ENCODE peak calls at places on chromosomes 2 and 18, in four cellular contexts. One of them, this sample, is unnamed.
A peak's percentile ranks its signal among the peaks of the same experiment; 100 is the strongest.

GRCh38 chr2:157427922-157428303 is 16.0 kb downstream of the CYTIP start:
- DNase-seq in IMR-90: no peak
- DNase-seq in cardiac fibroblast: no peak
- DNase-seq in epithelial cell of esophagus: no peak
- DNase-seq in this sample: no peak

GRCh38 chr2:97734061-97734912 is 20.9 kb downstream of the ZAP70 start:
- DNase-seq in epithelial cell of esophagus: no peak
- DNase-seq in cardiac fibroblast: no peak
- DNase-seq in IMR-90: no peak
- DNase-seq in this sample: no peak

GRCh38 chr2:44528595-44528994 is 166.8 kb downstream of the CAMKMT start:
- DNase-seq in cardiac fibroblast: peak; percentile 94
- DNase-seq in epithelial cell of esophagus: peak; percentile 65
- DNase-seq in IMR-90: peak; percentile 81
- DNase-seq in this sample: peak; percentile 55

GRCh38 chr2:10326707-10327594 is 24.2 kb downstream of the HPCAL1 start:
- DNase-seq in cardiac fibroblast: no peak
- DNase-seq in epithelial cell of esophagus: no peak
- DNase-seq in IMR-90: no peak
- DNase-seq in this sample: no peak

GRCh38 chr2:26588576-26588975 is 52.6 kb downstream of the CIB4 start:
- DNase-seq in cardiac fibroblast: no peak
- DNase-seq in IMR-90: no peak
- DNase-seq in epithelial cell of esophagus: no peak
- DNase-seq in this sample: no peak

GRCh38 chr2:168432565-168433186 is 23.4 kb upstream of the CERS6 start:
- DNase-seq in cardiac fibroblast: no peak
- DNase-seq in epithelial cell of esophagus: no peak
- DNase-seq in IMR-90: no peak
- DNase-seq in this sample: no peak

GRCh38 chr18:457120-457519 is 43.4 kb downstream of the COLEC12 start:
- DNase-seq in epithelial cell of esophagus: no peak
- DNase-seq in IMR-90: peak; percentile 70
- DNase-seq in cardiac fibroblast: peak; percentile 94
- DNase-seq in this sample: peak; percentile 89

GRCh38 chr2:180291552-180292421 is 284.7 kb upstream of the CWC22 start:
- DNase-seq in IMR-90: peak; percentile 77
- DNase-seq in epithelial cell of esophagus: peak; percentile 82
- DNase-seq in cardiac fibroblast: peak; percentile 63
- DNase-seq in this sample: no peak

GRCh38 chr2:42329779-42330178 is 31.2 kb downstream of the COX7A2L start:
- DNase-seq in IMR-90: no peak
- DNase-seq in cardiac fibroblast: no peak
- DNase-seq in epithelial cell of esophagus: no peak
- DNase-seq in this sample: no peak

GRCh38 chr2:194870974-194871535 is 786.0 kb upstream of the SLC39A10 start:
- DNase-seq in cardiac fibroblast: no peak
- DNase-seq in IMR-90: no peak
- DNase-seq in epithelial cell of esophagus: no peak
- DNase-seq in this sample: no peak

GRCh38 chr2:143949121-143949848 is 570.6 kb downstream of the ZEB2 start:
- DNase-seq in cardiac fibroblast: peak; percentile 36
- DNase-seq in IMR-90: peak; percentile 44
- DNase-seq in epithelial cell of esophagus: no peak
- DNase-seq in this sample: peak; percentile 18

GRCh38 chr2:135745545-135745944 is 3.9 kb downstream of the UBXN4 start:
- DNase-seq in epithelial cell of esophagus: peak; percentile 43
- DNase-seq in IMR-90: peak; percentile 90
- DNase-seq in cardiac fibroblast: peak; percentile 77
- DNase-seq in this sample: peak; percentile 57

GRCh38 chr2:54879037-54879436 is 155.6 kb downstream of the EML6 start:
- DNase-seq in epithelial cell of esophagus: no peak
- DNase-seq in IMR-90: no peak
- DNase-seq in cardiac fibroblast: no peak
- DNase-seq in this sample: no peak

GRCh38 chr2:182522930-182523541 is 96.2 kb upstream of the PDE1A start:
- DNase-seq in cardiac fibroblast: peak; percentile 9
- DNase-seq in IMR-90: no peak
- DNase-seq in epithelial cell of esophagus: no peak
- DNase-seq in this sample: no peak

GRCh38 chr18:75364512-75364911 is 63.0 kb downstream of the SMIM21 start:
- DNase-seq in epithelial cell of esophagus: no peak
- DNase-seq in IMR-90: peak; percentile 4
- DNase-seq in cardiac fibroblast: no peak
- DNase-seq in this sample: no peak

GRCh38 chr2:240232961-240233890 is 92.8 kb upstream of the OTOS start:
- DNase-seq in cardiac fibroblast: peak; percentile 81
- DNase-seq in IMR-90: peak; percentile 71
- DNase-seq in epithelial cell of esophagus: peak; percentile 95
- DNase-seq in this sample: peak; percentile 84

GRCh38 chr2:55196526-55196925 is 35.6 kb downstream of the CLHC1 start:
- DNase-seq in cardiac fibroblast: no peak
- DNase-seq in epithelial cell of esophagus: no peak
- DNase-seq in IMR-90: no peak
- DNase-seq in this sample: no peak

GRCh38 chr18:70559446-70559845 is 270.6 kb downstream of the SOCS6 start:
- DNase-seq in cardiac fibroblast: no peak
- DNase-seq in IMR-90: no peak
- DNase-seq in epithelial cell of esophagus: no peak
- DNase-seq in this sample: no peak

GRCh38 chr2:79393107-79393506 is 119.7 kb upstream of the CTNNA2 start:
- DNase-seq in epithelial cell of esophagus: no peak
- DNase-seq in IMR-90: no peak
- DNase-seq in cardiac fibroblast: no peak
- DNase-seq in this sample: no peak

GRCh38 chr2:9763356-9764152 is 79.7 kb upstream of the TAF1B start:
- DNase-seq in IMR-90: peak; percentile 42
- DNase-seq in cardiac fibroblast: peak; percentile 37
- DNase-seq in epithelial cell of esophagus: peak; percentile 56
- DNase-seq in this sample: no peak

GRCh38 chr2:102106133-102106556 is 36.4 kb upstream of the IL1R1 start:
- DNase-seq in IMR-90: peak; percentile 93
- DNase-seq in epithelial cell of esophagus: peak; percentile 66
- DNase-seq in cardiac fibroblast: peak; percentile 88
- DNase-seq in this sample: peak; percentile 64

GRCh38 chr2:121502246-121502645 is 28.4 kb upstream of the RNU4ATAC start:
- DNase-seq in IMR-90: peak; percentile 73
- DNase-seq in epithelial cell of esophagus: peak; percentile 89
- DNase-seq in cardiac fibroblast: peak; percentile 96
- DNase-seq in this sample: peak; percentile 61

GRCh38 chr2:171344182-171344581 is 89.6 kb downstream of the METTL8 start:
- DNase-seq in cardiac fibroblast: no peak
- DNase-seq in IMR-90: no peak
- DNase-seq in epithelial cell of esophagus: no peak
- DNase-seq in this sample: no peak

GRCh38 chr18:12689256-12689655 is 13.3 kb downstream of the CEP76 start:
- DNase-seq in cardiac fibroblast: no peak
- DNase-seq in epithelial cell of esophagus: no peak
- DNase-seq in IMR-90: no peak
- DNase-seq in this sample: no peak

GRCh38 chr18:12691021-12691420 is 11.5 kb downstream of the CEP76 start:
- DNase-seq in IMR-90: no peak
- DNase-seq in cardiac fibroblast: no peak
- DNase-seq in epithelial cell of esophagus: no peak
- DNase-seq in this sample: no peak

DNA sequence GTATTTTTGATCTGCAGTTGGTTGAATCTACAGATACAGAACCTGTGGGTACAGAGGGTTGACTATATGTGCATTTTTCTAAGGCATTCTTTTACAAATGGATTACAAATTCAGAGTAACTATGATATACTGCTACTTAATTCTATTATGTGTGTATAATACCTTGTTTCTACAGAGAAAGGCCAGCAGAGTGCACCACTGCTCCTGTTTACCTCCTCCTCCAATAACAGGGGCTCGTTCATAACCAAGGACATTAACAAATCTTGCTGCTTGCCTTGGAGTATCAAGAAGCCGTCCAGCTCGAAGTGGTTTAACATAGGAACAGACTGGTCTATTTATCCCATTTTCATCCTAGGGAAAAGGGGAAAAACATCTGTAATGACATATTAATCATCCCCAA is 16.4 kb downstream of the CEP76 start:
- DNase-seq in IMR-90: peak; percentile 30
- DNase-seq in epithelial cell of esophagus: peak; percentile 58
- DNase-seq in cardiac fibroblast: peak; percentile 40
- DNase-seq in this sample: peak; percentile 38
- TF ChIP-seq CTCF in IMR-90: peak; percentile 18
- TF ChIP-seq CTCF in epithelial cell of esophagus: peak; percentile 35
- TF ChIP-seq CTCF in cardiac fibroblast: no peak
- TF ChIP-seq CTCF in this sample: peak; percentile 24

GRCh38 chr2:222269132-222269531 is 29.7 kb downstream of the PAX3 start:
- DNase-seq in epithelial cell of esophagus: no peak
- DNase-seq in cardiac fibroblast: no peak
- DNase-seq in IMR-90: no peak
- DNase-seq in this sample: no peak

GRCh38 chr2:222270436-222270835 is 28.4 kb downstream of the PAX3 start:
- DNase-seq in IMR-90: no peak
- DNase-seq in cardiac fibroblast: no peak
- DNase-seq in epithelial cell of esophagus: no peak
- DNase-seq in this sample: no peak

GRCh38 chr2:222264791-222265320 is 33.9 kb downstream of the PAX3 start:
- DNase-seq in epithelial cell of esophagus: peak; percentile 1
- DNase-seq in cardiac fibroblast: no peak
- DNase-seq in IMR-90: no peak
- DNase-seq in this sample: no peak

GRCh38 chr2:222271854-222272253 is 26.9 kb downstream of the PAX3 start:
- DNase-seq in cardiac fibroblast: no peak
- DNase-seq in epithelial cell of esophagus: no peak
- DNase-seq in IMR-90: no peak
- DNase-seq in this sample: no peak

DNA sequence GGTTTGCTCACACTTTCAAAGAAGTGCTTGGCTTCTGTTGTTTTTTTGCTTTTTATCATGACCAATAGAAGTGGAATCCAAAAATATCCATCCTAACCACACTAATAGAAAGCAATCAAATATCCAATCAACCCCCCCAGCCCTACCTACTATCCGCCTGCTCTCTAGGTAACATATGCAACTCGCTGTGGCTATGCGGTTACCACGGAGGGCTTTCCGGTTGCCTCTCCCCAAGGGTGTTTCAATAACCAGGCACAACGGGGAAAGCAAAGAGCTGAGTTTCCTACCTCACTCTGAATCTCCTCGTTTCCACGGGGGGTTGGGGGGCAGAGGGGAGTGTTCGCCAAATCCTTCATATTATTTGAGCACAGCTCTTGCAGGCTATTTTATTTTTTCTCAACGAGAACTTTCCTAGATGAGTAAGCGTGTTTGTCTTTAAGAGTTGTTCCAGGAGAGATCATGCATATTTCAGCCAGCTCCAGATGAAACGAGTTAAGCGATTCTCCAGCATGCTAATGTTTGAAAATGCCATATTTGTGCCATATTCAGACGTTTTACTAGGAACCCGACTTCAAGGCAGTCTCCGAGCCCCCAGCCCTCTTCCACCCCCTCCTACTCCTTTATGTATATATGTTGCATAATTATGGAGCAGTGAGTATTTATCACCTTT is 30.4 kb downstream of the PAX3 start:
- DNase-seq in IMR-90: no peak
- DNase-seq in cardiac fibroblast: no peak
- DNase-seq in epithelial cell of esophagus: no peak
- DNase-seq in this sample: no peak
- H3K4me3 ChIP-seq in IMR-90: no peak overlapping the region
- H3K4me3 ChIP-seq in cardiac fibroblast: no peak overlapping the region
- H3K4me3 ChIP-seq in epithelial cell of esophagus: no peak overlapping the region
- H3K4me3 ChIP-seq in this sample: no peak overlapping the region

GRCh38 chr2:238847841-238848565 is at the start of gene TWIST2:
- DNase-seq in epithelial cell of esophagus: peak; percentile 81
- DNase-seq in IMR-90: peak; percentile 91
- DNase-seq in cardiac fibroblast: peak; percentile 94
- DNase-seq in this sample: peak; percentile 96
- TF ChIP-seq CTCF in epithelial cell of esophagus: no peak
- TF ChIP-seq CTCF in IMR-90: no peak
- TF ChIP-seq CTCF in cardiac fibroblast: peak; percentile 29
- TF ChIP-seq CTCF in this sample: no peak

GRCh38 chr2:68770271-68771111 is 35.9 kb downstream of the ARHGAP25 start:
- DNase-seq in IMR-90: no peak
- DNase-seq in cardiac fibroblast: no peak
- DNase-seq in epithelial cell of esophagus: no peak
- DNase-seq in this sample: no peak

GRCh38 chr2:68768951-68769350 is 34.3 kb downstream of the ARHGAP25 start:
- DNase-seq in IMR-90: no peak
- DNase-seq in cardiac fibroblast: no peak
- DNase-seq in epithelial cell of esophagus: no peak
- DNase-seq in this sample: no peak

GRCh38 chr2:68768461-68768860 is 33.9 kb downstream of the ARHGAP25 start:
- DNase-seq in cardiac fibroblast: no peak
- DNase-seq in IMR-90: no peak
- DNase-seq in epithelial cell of esophagus: no peak
- DNase-seq in this sample: no peak

GRCh38 chr2:68771211-68771721 is 36.7 kb downstream of the ARHGAP25 start:
- DNase-seq in IMR-90: peak; percentile 68
- DNase-seq in cardiac fibroblast: no peak
- DNase-seq in epithelial cell of esophagus: no peak
- DNase-seq in this sample: peak; percentile 29

DNA sequence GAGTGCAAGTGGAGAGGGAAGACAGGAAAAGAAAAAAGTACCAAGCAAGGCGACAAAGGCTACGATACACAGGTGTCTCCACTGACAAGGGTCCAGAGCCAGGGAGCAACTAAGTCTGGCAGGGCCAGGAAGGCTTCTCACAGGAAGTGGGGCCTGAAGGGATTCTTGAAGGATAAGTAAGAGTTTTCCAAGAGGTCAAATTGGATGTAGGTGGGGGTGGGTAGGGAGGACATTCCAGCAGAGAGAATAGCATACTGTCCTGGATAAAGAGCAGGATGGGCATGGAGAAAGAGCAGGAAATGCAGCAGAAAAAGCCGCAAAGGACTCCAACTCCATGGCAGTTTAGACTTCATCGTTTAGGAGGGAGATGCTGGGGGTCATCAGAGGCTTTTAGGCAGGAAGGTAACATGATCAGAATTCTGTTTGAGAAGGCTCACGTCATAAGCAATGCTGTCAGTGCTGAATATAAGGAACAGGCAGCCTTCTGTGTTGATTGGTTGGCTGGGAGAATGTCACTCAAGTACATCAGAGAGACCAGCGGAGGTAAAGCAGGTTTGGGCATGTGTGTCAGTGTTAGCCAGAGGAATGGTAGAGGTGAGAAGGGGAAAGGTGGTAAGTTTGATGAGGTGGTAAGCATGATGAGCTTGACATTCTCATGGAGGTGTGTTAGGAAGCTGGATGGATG is 35.1 kb downstream of the ARHGAP25 start:
- DNase-seq in cardiac fibroblast: no peak
- DNase-seq in IMR-90: no peak
- DNase-seq in epithelial cell of esophagus: peak; percentile 61
- DNase-seq in this sample: no peak
- H3K4me3 ChIP-seq in cardiac fibroblast: no peak overlapping the region
- H3K4me3 ChIP-seq in IMR-90: no peak overlapping the region
- H3K4me3 ChIP-seq in epithelial cell of esophagus: no peak overlapping the region
- H3K4me3 ChIP-seq in this sample: no peak overlapping the region

GRCh38 chr2:237475704-237476107 is 11.3 kb upstream of the MLPH start:
- DNase-seq in epithelial cell of esophagus: peak; percentile 70
- DNase-seq in IMR-90: peak; percentile 60
- DNase-seq in cardiac fibroblast: peak; percentile 92
- DNase-seq in this sample: peak; percentile 58
- TF ChIP-seq CTCF in epithelial cell of esophagus: no peak
- TF ChIP-seq CTCF in IMR-90: no peak
- TF ChIP-seq CTCF in cardiac fibroblast: no peak
- TF ChIP-seq CTCF in this sample: no peak

GRCh38 chr2:232419245-232420072 is 12.8 kb downstream of the ALPG start:
- DNase-seq in cardiac fibroblast: peak; percentile 10
- DNase-seq in IMR-90: no peak
- DNase-seq in epithelial cell of esophagus: peak; percentile 14
- DNase-seq in this sample: no peak
- H3K4me3 ChIP-seq in cardiac fibroblast: no peak overlapping the region
- H3K4me3 ChIP-seq in IMR-90: no peak overlapping the region
- H3K4me3 ChIP-seq in epithelial cell of esophagus: no peak overlapping the region
- H3K4me3 ChIP-seq in this sample: peak overlapping the region; percentile 43

This sample was measured in fibroblast of villous mesenchyme.